ENCODE peak calls at places on chromosome 9, in four cellular contexts. B is NCI-H1048; N is activated T-cell treated with anti-CD3 and anti-CD28 coated beads, Interleukin-2, amount 50 U/mL, for 24 hours; E is amniotic stem cell. I is an unnamed sample.

GRCh38 chr9:129352157-129352870 is 174.3 kb upstream of the IER5L start:
- DNase-seq in B (no peak), N (peak), E (no peak), I (no peak)

GRCh38 chr9:76526026-76526425 is 67.0 kb downstream of the GCNT1 start:
- DNase-seq in B (no peak), N (no peak), E (no peak), I (no peak)

GRCh38 chr9:117825609-117826347 is 121.6 kb downstream of the TLR4 start:
- DNase-seq in B (no peak), N (peak), E (no peak), I (no peak)

GRCh38 chr9:10875752-10876151 is 262.9 kb upstream of the PTPRD start:
- DNase-seq in B (no peak), N (no peak), E (no peak), I (no peak)

GRCh38 chr9:126400571-126400970 is 73.9 kb downstream of the MVB12B start:
- DNase-seq in B (no peak), N (no peak), E (no peak), I (no peak)

GRCh38 chr9:93543117-93543516 is 33.3 kb upstream of the PHF2 start:
- DNase-seq in B (no peak), N (no peak), E (no peak), I (no peak)

GRCh38 chr9:34249274-34249673 is 70.4 kb downstream of the UBAP1 start:
- DNase-seq in B (no peak), N (no peak), E (no peak), I (no peak)

GRCh38 chr9:2816476-2817141 is 27.3 kb downstream of the PUM3 start:
- DNase-seq in B (no peak), N (no peak), E (peak), I (no peak)

GRCh38 chr9:75892168-75892901 is 1.9 kb downstream of the PCSK5 start:
- DNase-seq in B (no peak), N (peak), E (no peak), I (no peak)

GRCh38 chr9:1100945-1101344 is 50.8 kb downstream of the DMRT2 start:
- DNase-seq in B (no peak), N (no peak), E (no peak), I (peak)

GRCh38 chr9:108776920-108777650 is 78.7 kb downstream of the ACTL7B start:
- DNase-seq in B (no peak), N (no peak), E (no peak), I (no peak)

GRCh38 chr9:98372077-98372812 is 116.8 kb upstream of the TBC1D2 start:
- DNase-seq in B (no peak), N (no peak), E (no peak), I (no peak)

GRCh38 chr9:81737871-81738507 is 48.6 kb upstream of the TLE1 start:
- DNase-seq in B (no peak), N (no peak), E (peak), I (no peak)

GRCh38 chr9:82555408-82555807 is 507.5 kb downstream of the RASEF start:
- DNase-seq in B (no peak), N (no peak), E (no peak), I (no peak)

I was measured in smooth muscle cell of the brain vasculature.